ENCODE peak calls at places on chromosomes 16 and 17, in ten cellular contexts. U is adrenal gland; E is GM23338; X is EL; P is ACHN; B is AG08395; K is putamen; Q is NCI-H2107; I is activated CD8-positive, alpha-beta memory T cell treated with anti-CD3 and anti-CD28 coated beads for 1 hour; Y is stimulated activated CD4-positive, alpha-beta T cell treated with anti-CD3 and anti-CD28 coated beads, Interleukin-4, amount 100 ng/mL, for 4 hours. S is an unnamed sample.

GRCh38 chr17:31489295-31490018 is 98.0 kb downstream of the RAB11FIP4 start:
- DNase-seq in K (no peak), U (no peak), B (no peak), P (no peak), X (no peak), Y (peak; percentile 15), E (peak; percentile 93), I (no peak), Q (no peak), S (peak; percentile 96)

GRCh38 chr17:79483842-79484241 is 127.0 kb downstream of the RBFOX3 start:
- DNase-seq in K (no peak), X (no peak), E (no peak), U (no peak), P (no peak), I (no peak), B (no peak), Y (no peak), Q (no peak), S (no peak)

GRCh38 chr16:60217787-60218186 is 1483.7 kb upstream of the GOT2 start:
- DNase-seq in I (no peak), P (no peak), U (no peak), X (no peak), Q (no peak), E (peak; percentile 46), B (no peak), Y (no peak), K (no peak), S (peak; percentile 59)

GRCh38 chr17:80097307-80097630 is 4.1 kb upstream of the GAA start:
- DNase-seq in U (no peak), B (no peak), E (no peak), X (no peak), I (no peak), Y (no peak), Q (no peak), K (no peak), P (no peak), S (no peak)

GRCh38 chr17:5509482-5509881 is 23.1 kb downstream of the MIS12 start:
- DNase-seq in I (no peak), B (no peak), U (no peak), E (no peak), K (no peak), X (peak; percentile 86), P (no peak), Y (no peak), Q (no peak), S (peak; percentile 12)

GRCh38 chr17:29066603-29067002 is 23.7 kb downstream of the PIPOX start:
- DNase-seq in P (no peak), X (no peak), E (no peak), U (no peak), Q (no peak), I (no peak), Y (no peak), B (no peak), K (no peak), S (no peak)

GRCh38 chr16:27174007-27174406 is 29.3 kb upstream of the KDM8 start:
- DNase-seq in K (no peak), U (no peak), I (peak; percentile 35), B (no peak), Q (no peak), Y (peak; percentile 55), P (no peak), X (no peak), E (no peak), S (no peak)

GRCh38 chr16:57384248-57385070 is 12.2 kb downstream of the CX3CL1 start:
- DNase-seq in K (no peak), E (no peak), Q (no peak), P (no peak), Y (no peak), X (no peak), I (no peak), B (no peak), U (no peak), S (no peak)

GRCh38 chr17:64032081-64032480 is 11.6 kb upstream of the ICAM2 start:
- DNase-seq in Q (no peak), E (no peak), U (no peak), X (peak; percentile 53), Y (no peak), B (peak; percentile 13), I (no peak), P (peak; percentile 26), K (no peak), S (peak; percentile 28)

GRCh38 chr17:63289931-63290330 is 156.2 kb downstream of the CYB561 start:
- DNase-seq in Y (no peak), X (no peak), Q (no peak), E (peak; percentile 8), U (no peak), I (no peak), P (no peak), B (no peak), K (no peak), S (peak; percentile 48)

GRCh38 chr17:46772013-46772878 is 46.2 kb downstream of the WNT3 start:
- DNase-seq in Y (no peak), I (no peak), X (peak; percentile 69), Q (no peak), B (no peak), E (peak; percentile 95), P (peak; percentile 36), U (no peak), K (no peak), S (peak; percentile 97)

GRCh38 chr16:82655315-82655714 is 28.5 kb downstream of the CDH13 start:
- DNase-seq in P (peak; percentile 90), B (peak; percentile 75), U (no peak), Q (no peak), Y (peak; percentile 64), K (no peak), E (no peak), X (peak; percentile 98), I (peak; percentile 42), S (no peak)

GRCh38 chr16:31016018-31016417 is 5.6 kb upstream of the STX1B start:
- DNase-seq in X (no peak), P (peak; percentile 45), I (no peak), Q (no peak), B (no peak), Y (no peak), K (no peak), U (no peak), E (no peak), S (no peak)

GRCh38 chr16:86508028-86508946 is 2.0 kb upstream of the FOXF1 start:
- DNase-seq in U (no peak), B (no peak), E (peak; percentile 70), Y (no peak), K (no peak), X (peak; percentile 48), P (no peak), I (no peak), Q (no peak), S (peak; percentile 66)

GRCh38 chr16:951660-952301 is 19.0 kb downstream of the LMF1 start:
- DNase-seq in P (no peak), U (no peak), Q (no peak), K (no peak), I (no peak), X (peak; percentile 27), Y (no peak), E (no peak), B (no peak), S (no peak)

GRCh38 chr17:20009302-20010098 is at the start of gene SPECC1:
- DNase-seq in X (peak; percentile 74), U (peak; percentile 85), P (peak; percentile 81), I (peak; percentile 76), K (peak; percentile 80), Y (peak; percentile 79), Q (no peak), B (peak; percentile 81), E (peak; percentile 55), S (peak; percentile 94)

GRCh38 chr16:68902376-68903345 is 59.3 kb downstream of the TANGO6 start:
- DNase-seq in X (peak; percentile 60), P (peak; percentile 85), Q (peak; percentile 79), Y (no peak), E (peak; percentile 93), B (peak; percentile 37), K (peak; percentile 62), I (no peak), U (peak; percentile 34), S (peak; percentile 65)

S was measured in H9.